ENCODE peak calls at places on chromosomes 6 and 20, in five cellular contexts. M, D, Q, U and Y are unnamed samples.

GRCh38 chr6:95159557-95159956 is 417.8 kb upstream of the MANEA start:
- DNase-seq in M (no peak), D (no peak), Q (no peak), U (no peak), Y (no peak)

GRCh38 chr20:42611423-42611822 is 578.3 kb downstream of the PTPRT start:
- DNase-seq in M (no peak), D (no peak), Q (no peak), U (no peak), Y (no peak)

GRCh38 chr6:80425089-80425823 is 318.8 kb downstream of the BCKDHB start:
- DNase-seq in M (no peak), D (peak; percentile 100), Q (peak; percentile 55), U (no peak), Y (peak; percentile 77)

GRCh38 chr6:161067749-161068148 is 76.2 kb downstream of the MAP3K4 start:
- DNase-seq in M (no peak), D (no peak), Q (no peak), U (no peak), Y (no peak)

GRCh38 chr6:63935732-63936131 is 300.1 kb downstream of the PHF3 start:
- DNase-seq in M (no peak), D (no peak), Q (no peak), U (no peak), Y (no peak)

GRCh38 chr20:57988828-57989227 is 239.6 kb downstream of the ANKRD60 start:
- DNase-seq in M (no peak), D (no peak), Q (no peak), U (no peak), Y (no peak)

GRCh38 chr6:31462964-31463940 is 34.7 kb upstream of the MICB start:
- DNase-seq in M (peak; percentile 84), D (peak; percentile 65), Q (peak; percentile 95), U (peak; percentile 89), Y (peak; percentile 94)

GRCh38 chr20:13037727-13038126 is 29.0 kb downstream of the SPTLC3 start:
- DNase-seq in M (no peak), D (no peak), Q (peak; percentile 52), U (no peak), Y (no peak)

GRCh38 chr6:106860940-106861339 is 113.6 kb downstream of the CD24 start:
- DNase-seq in M (no peak), D (no peak), Q (no peak), U (no peak), Y (no peak)

GRCh38 chr6:168130168-168130651 is 51.2 kb upstream of the FRMD1 start:
- DNase-seq in M (no peak), D (no peak), Q (no peak), U (no peak), Y (no peak)

GRCh38 chr20:14336667-14337066 is 745 bp downstream of the FLRT3 start:
- DNase-seq in M (peak; percentile 35), D (peak; percentile 3), Q (peak; percentile 63), U (peak; percentile 52), Y (no peak)

GRCh38 chr20:33005132-33005566 is 916 bp upstream of the SUN5 start:
- DNase-seq in M (peak; percentile 53), D (no peak), Q (peak; percentile 59), U (peak; percentile 45), Y (peak; percentile 43)

GRCh38 chr6:3905853-3906190 is 56.6 kb downstream of the FAM50B start:
- DNase-seq in M (no peak), D (no peak), Q (no peak), U (no peak), Y (no peak)

GRCh38 chr20:13857304-13857703 is 72.5 kb downstream of the NDUFAF5 start:
- DNase-seq in M (no peak), D (no peak), Q (no peak), U (no peak), Y (no peak)

GRCh38 chr6:16278048-16278724 is 39.8 kb downstream of the GMPR start:
- DNase-seq in M (no peak), D (no peak), Q (peak; percentile 64), U (no peak), Y (peak; percentile 58)
- H2AFZ ChIP-seq in M (no peak overlapping the region), D (peak overlapping the region; percentile 23), Q (no peak overlapping the region), U (no peak overlapping the region), Y (no peak overlapping the region)

GRCh38 chr20:841568-842546 is 8.3 kb downstream of the FAM110A start:
- DNase-seq in M (no peak), D (no peak), Q (peak; percentile 80), U (peak; percentile 53), Y (no peak)
- H2AFZ ChIP-seq in M (no peak overlapping the region), D (no peak overlapping the region), Q (peak overlapping the region; percentile 82), U (peak overlapping the region; percentile 80), Y (no peak overlapping the region)

GRCh38 chr20:10637062-10637559 is 36.7 kb downstream of the JAG1 start:
- DNase-seq in M (no peak), D (peak; percentile 71), Q (no peak), U (no peak), Y (peak; percentile 82)
- H2AFZ ChIP-seq in M (no peak overlapping the region), D (no peak overlapping the region), Q (no peak overlapping the region), U (no peak overlapping the region), Y (no peak overlapping the region)

DNA sequence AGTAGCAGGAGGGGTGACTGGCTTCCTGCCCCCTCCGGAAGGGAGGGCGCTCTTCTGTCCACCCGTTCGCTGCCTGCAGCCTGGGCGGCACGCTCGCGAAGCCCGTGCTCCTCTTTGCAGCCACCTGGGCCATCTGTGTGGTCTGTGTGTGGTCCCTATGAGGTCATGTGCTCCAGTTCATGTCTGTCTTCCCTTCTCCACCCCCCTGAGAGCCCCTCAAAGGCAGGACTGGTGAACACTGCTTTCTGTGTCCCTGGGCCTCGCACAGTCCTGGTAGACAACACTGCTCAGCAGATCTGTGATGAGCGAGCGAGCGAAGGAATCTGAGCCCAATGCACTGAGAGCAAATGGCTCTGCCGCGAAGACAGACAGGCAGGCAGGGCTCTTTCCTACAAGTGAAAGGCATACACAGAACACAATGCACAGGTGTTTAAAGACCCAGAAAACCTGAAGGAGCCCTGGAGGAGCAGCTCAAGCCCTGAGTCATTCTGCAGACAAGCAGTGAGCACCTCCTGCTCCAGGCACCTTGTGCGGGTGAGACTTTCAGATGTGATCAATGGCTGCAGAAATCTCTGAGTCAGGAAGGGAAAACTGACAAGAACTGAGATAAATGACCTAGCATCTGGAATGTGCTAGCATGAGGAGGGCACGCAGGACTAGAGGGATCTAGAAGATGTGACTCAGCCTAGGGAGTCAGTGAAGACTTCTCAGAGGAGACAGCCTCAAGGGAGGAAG is 27.1 kb downstream of the PPP1R3G start:
- DNase-seq in M (no peak), D (peak; percentile 75), Q (peak; percentile 55), U (no peak), Y (peak; percentile 96)
- H2AFZ ChIP-seq in M (no peak overlapping the region), D (no peak overlapping the region), Q (no peak overlapping the region), U (no peak overlapping the region), Y (no peak overlapping the region)

DNA sequence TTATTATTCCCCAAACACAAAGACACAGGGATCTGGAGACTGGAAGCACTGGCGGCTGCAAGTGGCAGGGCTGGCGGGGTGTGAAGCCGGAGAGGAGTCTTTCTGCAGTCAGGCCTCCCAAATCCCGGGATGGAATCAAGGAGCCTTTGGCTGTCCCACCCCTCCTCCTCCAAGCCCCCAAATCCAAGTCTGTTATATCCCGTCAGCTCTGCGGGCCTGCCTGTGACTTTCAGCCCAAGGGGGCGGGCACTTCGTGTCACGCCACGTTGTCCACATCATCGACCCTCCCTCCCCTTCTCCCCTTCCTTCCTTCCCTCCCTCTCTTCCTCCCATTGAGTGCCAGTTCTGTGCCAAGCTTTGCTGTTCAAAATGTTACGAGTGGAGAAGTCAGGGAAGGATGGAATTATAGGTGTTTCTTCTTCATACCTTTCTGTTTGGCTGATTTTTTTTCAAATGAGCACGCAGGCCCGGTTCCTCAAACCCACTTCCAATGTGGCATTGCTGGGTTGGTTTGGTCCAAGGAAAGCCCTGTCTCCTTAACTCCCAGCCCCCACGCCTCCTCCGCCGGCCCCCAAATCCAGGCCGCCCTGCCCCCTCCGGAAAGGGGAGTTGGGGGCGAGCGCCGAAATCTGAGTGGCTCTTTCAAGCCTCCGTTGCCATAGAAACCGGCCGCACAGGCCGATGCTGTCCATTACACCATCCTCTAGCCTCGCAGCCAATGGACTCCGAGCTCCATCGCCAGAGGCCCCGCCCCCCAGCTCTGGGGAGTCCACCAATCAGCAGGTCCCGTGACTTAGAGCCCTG is 12.7 kb downstream of the ZCCHC3 start:
- DNase-seq in M (peak; percentile 96), D (peak; percentile 98), Q (no peak), U (peak; percentile 100), Y (peak; percentile 99)
- H2AFZ ChIP-seq in M (peak overlapping the region; percentile 73), D (peak overlapping the region; percentile 80), Q (no peak overlapping the region), U (peak overlapping the region; percentile 59), Y (peak overlapping the region; percentile 96)

GRCh38 chr6:163354085-163354484 is 60.4 kb upstream of the QKI start:
- DNase-seq in M (no peak), D (peak; percentile 73), Q (no peak), U (no peak), Y (no peak)

GRCh38 chr6:163354779-163355431 is 59.6 kb upstream of the QKI start:
- DNase-seq in M (no peak), D (peak; percentile 53), Q (peak; percentile 42), U (no peak), Y (no peak)

GRCh38 chr6:163356743-163357142 is 57.8 kb upstream of the QKI start:
- DNase-seq in M (no peak), D (no peak), Q (no peak), U (no peak), Y (no peak)

GRCh38 chr6:163356324-163356723 is 58.2 kb upstream of the QKI start:
- DNase-seq in M (no peak), D (peak; percentile 84), Q (peak; percentile 67), U (peak; percentile 21), Y (peak; percentile 90)

GRCh38 chr6:163355471-163355991 is 59.0 kb upstream of the QKI start:
- DNase-seq in M (no peak), D (peak; percentile 81), Q (peak; percentile 59), U (no peak), Y (peak; percentile 89)
- H2AFZ ChIP-seq in M (no peak overlapping the region), D (peak overlapping the region; percentile 79), Q (peak overlapping the region; percentile 34), U (peak overlapping the region; percentile 58), Y (peak overlapping the region; percentile 98)

DNA sequence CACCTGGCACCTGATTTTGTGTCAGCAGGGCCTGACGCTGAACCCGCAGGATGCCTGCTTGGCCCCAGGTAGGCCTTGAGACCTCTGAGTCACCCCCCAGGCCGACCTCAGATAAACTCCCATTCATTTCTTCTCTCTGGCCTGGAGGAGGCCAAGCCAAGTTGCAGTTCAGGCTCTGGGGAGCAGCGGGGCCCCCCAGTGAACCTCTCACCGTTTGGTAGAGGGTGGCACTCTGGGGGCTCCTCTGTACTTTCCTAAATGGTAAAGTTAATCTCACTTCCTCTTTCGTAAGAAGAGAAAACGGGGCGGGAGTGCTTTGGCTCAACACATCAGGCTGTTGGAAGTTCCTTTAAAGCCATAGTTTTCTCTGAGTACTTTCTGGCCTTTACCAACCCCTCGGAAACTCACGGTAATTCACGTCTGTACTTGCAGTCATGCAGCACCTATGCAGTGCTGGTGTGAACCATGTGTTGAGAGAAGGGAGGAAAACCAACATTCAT is 2.8 kb downstream of the SIRPA start:
- DNase-seq in M (peak; percentile 54), D (no peak), Q (no peak), U (no peak), Y (no peak)
- H2AFZ ChIP-seq in M (peak overlapping the region; percentile 31), D (no peak overlapping the region), Q (no peak overlapping the region), U (no peak overlapping the region), Y (no peak overlapping the region)

GRCh38 chr20:64239449-64240242 is 15.9 kb upstream of the PCMTD2 start:
- DNase-seq in M (no peak), D (no peak), Q (no peak), U (no peak), Y (peak; percentile 30)
- H2AFZ ChIP-seq in M (no peak overlapping the region), D (no peak overlapping the region), Q (no peak overlapping the region), U (no peak overlapping the region), Y (no peak overlapping the region)

DNA sequence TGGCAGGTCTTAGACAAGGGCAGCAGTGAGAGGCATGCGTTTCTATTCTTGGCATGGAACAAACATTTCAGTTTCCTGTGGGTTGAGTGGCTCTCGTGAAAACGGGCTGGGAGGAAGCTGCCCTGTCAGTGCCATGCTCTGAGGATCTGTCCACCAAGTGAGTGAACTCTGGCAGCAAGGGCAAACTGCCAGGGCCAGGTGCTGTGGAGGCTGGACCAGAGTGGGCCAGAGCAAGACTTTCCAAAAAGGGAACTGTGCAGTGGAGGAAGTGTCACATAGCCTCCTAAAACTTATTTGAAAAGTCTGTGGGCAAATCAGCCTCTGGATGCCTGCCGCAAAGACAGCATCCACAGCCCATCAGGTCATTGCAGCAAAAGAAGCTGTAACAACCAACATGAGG is 44.2 kb upstream of the TAB2 start:
- DNase-seq in M (peak; percentile 18), D (no peak), Q (no peak), U (no peak), Y (no peak)
- H2AFZ ChIP-seq in M (no peak overlapping the region), D (no peak overlapping the region), Q (no peak overlapping the region), U (no peak overlapping the region), Y (no peak overlapping the region)